ENCODE peak calls at places on chromosomes 5 and 9, in four cellular contexts. X is sigmoid colon; D is ovary; Z is CD8-positive, alpha-beta T cell. V is an unnamed sample. For H3K9me3 and H3K27me3, the result is how much of the 10 kb centered on the place peaks cover.

GRCh38 chr5:172766287-172767104 is 4.5 kb downstream of the DUSP1 start:
- DNase-seq in D (peak), Z (peak), X (peak), V (no peak)

GRCh38 chr9:104258289-104259045 is 164.4 kb downstream of the SMC2 start:
- DNase-seq in X (no peak), Z (no peak), D (no peak), V (no peak)

GRCh38 chr9:120933310-120934044 is 6.9 kb upstream of the TRAF1 start:
- DNase-seq in D (no peak), Z (no peak), X (no peak), V (no peak)

GRCh38 chr9:21559402-21560280 is 77.5 kb upstream of the IFNE start:
- DNase-seq in Z (peak), X (peak), D (peak), V (peak)

GRCh38 chr5:107484261-107484660 is 186.5 kb downstream of the EFNA5 start:
- DNase-seq in D (no peak), X (no peak), Z (no peak), V (no peak)

GRCh38 chr9:130282000-130282700 is 16.6 kb downstream of the HMCN2 start:
- DNase-seq in D (no peak), Z (no peak), X (peak), V (no peak)

GRCh38 chr9:131478421-131478868 is 24.3 kb upstream of the POMT1 start:
- DNase-seq in D (peak), X (no peak), Z (peak), V (no peak)

GRCh38 chr9:78236511-78236950 is 656 bp downstream of the CEP78 start:
- DNase-seq in D (no peak), Z (no peak), X (peak), V (no peak)

GRCh38 chr5:58135571-58136335 is 324.1 kb downstream of the PLK2 start:
- DNase-seq in Z (no peak), D (no peak), X (no peak), V (no peak)

GRCh38 chr5:139831624-139832023 is 36.0 kb downstream of the PSD2 start:
- DNase-seq in X (peak), Z (no peak), D (no peak), V (no peak)

GRCh38 chr9:38035873-38036272 is 33.2 kb downstream of the SHB start:
- DNase-seq in X (no peak), Z (no peak), D (no peak), V (no peak)

GRCh38 chr5:150729859-150730258 is 29.0 kb downstream of the DCTN4 start:
- DNase-seq in Z (no peak), X (no peak), D (no peak), V (no peak)

GRCh38 chr5:8956659-8957058 is 589.2 kb downstream of the SEMA5A start:
- DNase-seq in X (no peak), D (no peak), Z (no peak), V (no peak)

GRCh38 chr9:110940949-110941557 is 97.2 kb downstream of the LPAR1 start:
- DNase-seq in X (no peak), D (no peak), Z (no peak), V (no peak)

GRCh38 chr5:72451771-72452505 is 55.3 kb downstream of the ZNF366 start:
- DNase-seq in X (peak), Z (no peak), D (peak), V (no peak)

GRCh38 chr5:170292509-170292908 is 5.1 kb downstream of the LCP2 start:
- DNase-seq in D (no peak), X (no peak), Z (no peak), V (no peak)

GRCh38 chr5:150438873-150439546 is 10.5 kb downstream of the RPS14 start:
- DNase-seq in Z (no peak), D (no peak), X (no peak), V (no peak)

GRCh38 chr5:116577064-116577788 is 2.6 kb upstream of the SEMA6A start:
- DNase-seq in Z (no peak), X (no peak), D (no peak), V (no peak)

GRCh38 chr9:113920872-113921271 is 44.8 kb downstream of the ZNF618 start:
- DNase-seq in D (no peak), X (no peak), Z (no peak), V (no peak)

GRCh38 chr5:150229571-150229970 is 39.7 kb downstream of the SLC6A7 start:
- DNase-seq in D (no peak), X (no peak), Z (no peak), V (no peak)

GRCh38 chr9:98881836-98882568 is 61.7 kb upstream of the COL15A1 start:
- DNase-seq in D (no peak), X (no peak), Z (no peak), V (no peak)

GRCh38 chr5:143649869-143650268 is 162.1 kb upstream of the HMHB1 start:
- DNase-seq in X (no peak), D (no peak), Z (no peak), V (no peak)

GRCh38 chr9:76456202-76456926 is 2.6 kb upstream of the GCNT1 start:
- DNase-seq in Z (peak), D (no peak), X (no peak), V (no peak)

GRCh38 chr9:108225371-108225905 is 630.3 kb downstream of the ACTL7B start:
- DNase-seq in Z (no peak), D (no peak), X (no peak), V (no peak)

GRCh38 chr5:150046031-150046430 is 40.3 kb downstream of the CSF1R start:
- DNase-seq in D (no peak), Z (no peak), X (no peak), V (no peak)

GRCh38 chr5:95809414-95809960 is 13.0 kb downstream of the GLRX start:
- DNase-seq in Z (no peak), D (no peak), X (peak), V (no peak)

GRCh38 chr5:112691758-112692157 is 45.9 kb upstream of the APC start:
- DNase-seq in Z (peak), D (no peak), X (no peak), V (no peak)

GRCh38 chr5:50318220-50318619 is 122.9 kb downstream of the EMB start:
- DNase-seq in X (no peak), Z (no peak), D (no peak), V (no peak)

GRCh38 chr5:134289509-134290113 is 63.7 kb upstream of the PPP2CA start:
- DNase-seq in Z (peak), D (peak), X (peak), V (no peak)

GRCh38 chr9:121371495-121371911 is 1.5 kb upstream of the STOM start:
- DNase-seq in D (no peak), Z (no peak), X (no peak), V (no peak)

GRCh38 chr5:138753794-138754698 is 821 bp downstream of the CTNNA1 start:
- DNase-seq in X (peak), Z (peak), D (peak), V (peak)

GRCh38 chr9:109497193-109498165 is 628 bp downstream of the PTPN3 start:
- DNase-seq in X (no peak), Z (no peak), D (no peak), V (no peak)

GRCh38 chr5:3221432-3221831 is 374.2 kb upstream of the IRX1 start:
- DNase-seq in X (no peak), D (no peak), Z (no peak), V (no peak)

GRCh38 chr5:3220638-3221288 is 374.9 kb upstream of the IRX1 start:
- DNase-seq in D (no peak), Z (no peak), X (no peak), V (no peak)

GRCh38 chr5:3220201-3220600 is 375.4 kb upstream of the IRX1 start:
- DNase-seq in Z (no peak), X (no peak), D (no peak), V (no peak)

GRCh38 chr5:3225201-3225960 is 370.3 kb upstream of the IRX1 start:
- DNase-seq in D (no peak), X (no peak), Z (no peak), V (no peak)

DNA sequence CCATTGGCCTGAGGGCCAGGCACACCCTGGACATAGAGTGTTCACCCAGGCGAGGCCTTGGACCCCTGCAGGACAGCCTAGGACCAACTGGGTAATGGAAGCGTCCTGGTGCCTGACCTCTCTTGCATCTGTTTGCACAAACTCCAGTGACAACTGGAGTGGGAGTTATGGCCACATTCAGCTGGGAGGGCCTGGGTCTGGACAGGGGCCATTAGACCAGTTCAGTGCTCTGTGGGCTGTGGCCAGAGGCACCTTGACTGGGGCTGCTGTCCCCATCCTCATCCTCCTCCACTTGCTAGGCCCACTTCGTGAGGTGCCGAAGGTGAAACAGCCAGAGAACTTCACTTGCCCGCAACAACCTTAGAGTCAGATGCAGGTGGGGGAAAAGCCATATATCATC is 372.7 kb upstream of the IRX1 start:
- DNase-seq in Z (no peak), X (no peak), D (no peak), V (no peak)
- H3K9me3 ChIP-seq in Z (under half), X (under half), D (under half), V (under half)

DNA sequence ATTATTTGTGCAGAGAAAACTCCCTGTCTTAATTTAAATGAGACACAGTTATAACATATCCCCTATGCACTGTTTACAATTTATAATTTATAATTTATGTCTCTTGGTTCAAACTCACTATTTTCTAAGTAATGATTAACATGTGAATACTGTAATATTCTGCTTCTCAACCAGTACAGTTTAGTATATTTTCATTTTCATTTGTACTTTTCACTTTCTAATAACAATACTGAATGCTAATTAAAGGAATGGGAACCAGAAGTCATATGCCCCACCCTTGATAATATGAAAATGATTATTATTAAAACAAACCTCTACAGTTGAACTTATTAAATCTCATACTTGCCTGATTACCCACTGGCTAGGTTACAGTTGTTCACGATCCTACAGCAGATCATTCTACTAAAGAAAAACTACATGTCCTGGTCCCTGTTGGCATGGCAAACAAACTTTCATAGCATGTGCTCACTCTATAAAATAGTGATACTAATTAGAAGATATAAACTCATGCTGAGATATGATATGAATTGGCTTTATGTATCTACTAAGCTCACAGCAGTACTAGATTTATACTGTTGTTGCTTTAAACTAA is 66.4 kb downstream of the POU5F2 start:
- DNase-seq in Z (no peak), X (no peak), D (no peak), V (no peak)
- H3K4me3 ChIP-seq in Z (no peak), X (no peak), D (no peak), V (no peak)

DNA sequence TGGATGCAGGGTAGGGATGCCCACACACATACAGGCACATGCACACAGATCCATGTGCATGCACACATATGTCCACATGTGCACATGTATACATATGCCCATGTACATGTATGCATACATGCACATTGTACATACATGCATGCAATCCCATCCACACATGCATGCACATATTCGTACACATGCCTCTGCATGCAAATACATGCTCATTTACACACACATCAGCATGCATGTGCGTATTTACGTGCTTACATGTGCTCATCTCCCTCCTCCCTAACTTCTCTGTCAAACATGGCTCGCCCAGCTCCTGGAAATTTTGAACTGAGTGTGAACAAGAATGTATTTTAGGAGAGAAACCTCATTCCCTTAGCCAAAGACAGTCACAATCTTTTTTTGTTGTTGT is 6.2 kb downstream of the KCNT1 start:
- DNase-seq in X (no peak), Z (no peak), D (no peak), V (no peak)
- H3K27me3 ChIP-seq in X (half or more), Z (under half), D (under half), V (under half)

GRCh38 chr5:176714067-176714466 is 66.8 kb downstream of the TSPAN17 start:
- DNase-seq in D (no peak), Z (no peak), X (no peak), V (no peak)

GRCh38 chr5:176712546-176713297 is 65.4 kb downstream of the TSPAN17 start:
- DNase-seq in X (no peak), D (no peak), Z (no peak), V (no peak)

GRCh38 chr5:176719113-176719814 is 72.0 kb downstream of the TSPAN17 start:
- DNase-seq in D (no peak), Z (no peak), X (no peak), V (no peak)

GRCh38 chr5:176713409-176713808 is 66.1 kb downstream of the TSPAN17 start:
- DNase-seq in D (no peak), X (no peak), Z (no peak), V (no peak)

DNA sequence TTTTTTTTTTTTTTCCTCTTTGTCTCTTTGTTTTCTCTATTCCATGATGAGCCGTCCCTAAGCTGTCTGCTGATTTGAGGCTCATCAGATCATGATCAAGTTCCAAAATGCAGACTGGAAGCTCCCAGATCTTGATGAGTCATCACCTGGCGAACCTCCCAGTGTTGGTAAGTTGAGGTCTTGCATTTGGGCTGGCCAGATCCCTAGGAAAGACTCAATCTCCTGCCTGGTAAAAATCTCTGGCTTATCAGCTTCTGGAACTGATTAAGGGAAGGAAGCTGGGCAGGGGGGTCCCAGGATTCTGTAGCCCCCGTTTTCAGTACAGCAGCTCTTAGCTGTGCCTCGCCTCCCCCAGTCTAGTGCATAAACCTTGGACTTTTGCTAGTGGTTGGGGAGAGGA is 69.0 kb downstream of the TSPAN17 start:
- DNase-seq in X (no peak), D (no peak), Z (no peak), V (no peak)
- H3K9me3 ChIP-seq in X (under half), D (under half), Z (under half), V (under half)

DNA sequence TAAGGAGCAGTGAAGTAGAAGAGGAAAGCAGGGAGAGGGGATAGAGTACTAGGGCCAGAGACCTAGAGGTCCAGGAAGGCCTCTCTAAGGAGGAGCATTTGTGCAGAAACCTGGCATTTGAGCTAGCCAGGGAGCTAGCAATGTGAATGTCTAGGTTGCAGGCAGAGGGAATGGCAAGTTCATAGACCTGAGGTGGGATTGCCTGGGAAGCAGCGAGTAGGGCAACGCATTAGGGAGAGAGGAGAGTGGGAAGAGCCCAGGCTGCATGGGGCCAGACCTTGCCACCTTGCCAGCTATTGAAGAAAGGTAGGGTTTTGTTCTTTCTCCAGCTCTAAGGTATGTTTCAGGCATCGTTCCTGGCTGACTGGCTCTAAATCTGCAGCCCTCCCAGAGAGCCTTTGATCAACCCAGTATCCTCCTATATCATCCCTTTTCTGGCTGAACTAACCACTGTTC is 54.0 kb downstream of the SLC22A5 start:
- DNase-seq in X (no peak), Z (no peak), D (no peak), V (no peak)
- H3K4me3 ChIP-seq in X (no peak), Z (no peak), D (no peak), V (no peak)

GRCh38 chr5:1013948-1014301 is 5.3 kb downstream of the NKD2 start:
- DNase-seq in Z (no peak), X (peak), D (no peak), V (no peak)
- H3K27me3 ChIP-seq in Z (under half), X (under half), D (under half), V (half or more)

DNA sequence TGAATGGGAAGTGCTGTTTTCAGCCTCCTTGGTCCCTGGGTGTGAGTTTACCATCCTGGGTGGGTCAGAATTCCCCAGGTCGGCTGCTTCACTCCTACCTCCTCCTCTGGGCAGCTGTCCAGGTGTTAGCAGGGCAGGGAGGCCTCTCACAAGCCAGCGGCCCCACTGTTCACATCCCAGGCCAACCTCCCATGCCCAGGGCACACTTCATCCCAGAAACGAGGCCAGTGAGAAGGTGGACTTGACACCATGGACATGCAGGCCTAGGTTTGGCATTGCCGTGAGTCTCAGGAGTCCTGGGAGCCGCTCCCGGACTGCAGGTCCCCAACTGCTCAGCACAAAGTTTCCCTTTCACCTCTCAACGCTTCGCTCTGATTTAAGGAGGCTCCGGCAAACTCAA is 229.6 kb upstream of the IRX2 start:
- DNase-seq in Z (no peak), X (no peak), D (no peak), V (no peak)
- H3K9me3 ChIP-seq in Z (under half), X (under half), D (under half), V (under half)

GRCh38 chr5:2675548-2675947 is 75.9 kb downstream of the IRX2 start:
- DNase-seq in X (no peak), D (no peak), Z (no peak), V (no peak)
- H3K4me3 ChIP-seq in X (no peak), D (no peak), Z (no peak), V (no peak)

DNA sequence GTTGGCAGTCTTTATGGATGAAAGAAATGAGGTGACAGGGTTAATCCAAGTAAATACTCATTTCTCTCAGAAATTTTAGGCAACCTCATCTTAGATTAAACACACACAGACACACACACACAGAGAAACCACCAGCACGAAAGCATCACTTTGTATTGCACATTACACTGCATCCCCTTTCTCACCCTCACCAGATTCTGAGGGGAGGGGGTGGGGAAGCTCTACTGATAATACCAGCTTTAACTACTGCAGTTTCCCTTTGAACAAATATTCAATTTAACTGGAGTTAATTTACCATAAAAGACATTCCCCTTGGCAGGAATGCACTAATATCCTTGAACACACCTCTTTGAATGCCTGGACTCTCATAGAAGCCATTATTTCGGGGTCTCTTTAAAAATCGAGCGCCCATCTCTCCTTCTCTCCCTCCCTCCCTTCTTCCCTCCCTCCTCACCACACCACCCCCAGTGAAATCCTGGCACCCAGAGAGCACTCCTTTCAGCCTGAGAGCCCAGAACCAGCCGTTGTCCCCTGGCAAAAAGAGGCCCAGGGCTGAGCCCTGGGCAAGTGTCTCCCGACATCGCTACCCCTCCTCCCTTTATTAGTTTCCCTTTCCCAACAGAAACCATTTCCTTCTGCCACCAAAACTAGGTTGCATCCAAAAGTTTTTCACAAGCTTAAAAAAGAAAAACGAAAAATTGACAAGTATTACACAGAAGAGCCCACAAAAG is 2.8 kb upstream of the NFIB start:
- DNase-seq in D (peak), X (no peak), Z (no peak), V (no peak)
- H3K27me3 ChIP-seq in D (under half), X (under half), Z (under half), V (under half)